ENCODE peak calls at places on chromosomes 11 and 22, in six cellular contexts. E is NCI-H2171, M is upper lobe of right lung, R is anterior cingulate cortex, L is bronchial epithelial cell, C is transverse colon. G is an unnamed sample.

GRCh38 chr11:102367364-102367763 is 20.4 kb downstream of the BIRC2 start:
- DNase-seq in E (no peak), M (no peak), R (no peak), L (peak), C (no peak), G (no peak)

GRCh38 chr11:120184371-120184945 is 26.4 kb upstream of the OAF start:
- DNase-seq in E (no peak), M (peak), R (no peak), L (no peak), C (no peak), G (no peak)

GRCh38 chr11:134055029-134055428 is 13.8 kb upstream of the JAM3 start:
- DNase-seq in E (no peak), M (peak), R (no peak), L (no peak), C (no peak), G (no peak)

GRCh38 chr11:4025957-4026324 is 68.7 kb upstream of the RRM1 start:
- DNase-seq in E (no peak), M (no peak), R (no peak), L (no peak), C (no peak), G (no peak)

GRCh38 chr11:63520606-63521170 is 14.8 kb downstream of the LGALS12 start:
- DNase-seq in E (no peak), M (no peak), R (no peak), L (no peak), C (no peak), G (no peak)

GRCh38 chr11:21892696-21893095 is 300.2 kb upstream of the ANO5 start:
- DNase-seq in E (no peak), M (no peak), R (no peak), L (no peak), C (no peak), G (no peak)

GRCh38 chr22:36860821-36861659 is at the start of gene NCF4:
- DNase-seq in E (no peak), M (peak), R (no peak), L (no peak), C (peak), G (no peak)

GRCh38 chr11:12329797-12330196 is 47.6 kb upstream of the PARVA start:
- DNase-seq in E (no peak), M (no peak), R (no peak), L (no peak), C (no peak), G (no peak)

GRCh38 chr22:46732513-46732912 is 5.5 kb downstream of the CERK start:
- DNase-seq in E (no peak), M (no peak), R (no peak), L (no peak), C (no peak), G (no peak)

GRCh38 chr22:48391171-48391711 is 1436.4 kb downstream of the BRD1 start:
- DNase-seq in E (no peak), M (no peak), R (peak), L (no peak), C (no peak), G (no peak)

GRCh38 chr11:93085097-93085496 is 112.7 kb downstream of the SLC36A4 start:
- DNase-seq in E (no peak), M (no peak), R (no peak), L (no peak), C (no peak), G (no peak)

GRCh38 chr11:109512680-109513079 is 90.7 kb downstream of the C11orf87 start:
- DNase-seq in E (no peak), M (no peak), R (no peak), L (no peak), C (no peak), G (no peak)

GRCh38 chr11:120186408-120186798 is 24.4 kb upstream of the OAF start:
- DNase-seq in E (no peak), M (peak), R (no peak), L (no peak), C (no peak), G (no peak)

GRCh38 chr11:75766449-75767227 is 1.9 kb upstream of the DGAT2 start:
- DNase-seq in E (no peak), M (no peak), R (no peak), L (no peak), C (no peak), G (no peak)

GRCh38 chr11:2249191-2249916 is 21.0 kb downstream of the ASCL2 start:
- DNase-seq in E (no peak), M (no peak), R (no peak), L (no peak), C (no peak), G (no peak)

GRCh38 chr22:47032091-47032943 is 269.9 kb downstream of the TBC1D22A start:
- DNase-seq in E (no peak), M (peak), R (no peak), L (no peak), C (peak), G (no peak)

GRCh38 chr22:39381930-39382329 is 17.6 kb upstream of the TAB1 start:
- DNase-seq in E (no peak), M (no peak), R (no peak), L (no peak), C (no peak), G (no peak)

GRCh38 chr22:46274381-46274780 is 6.6 kb downstream of the TTC38 start:
- DNase-seq in E (no peak), M (no peak), R (no peak), L (no peak), C (no peak), G (no peak)

GRCh38 chr22:33909075-33909458 is 11.2 kb downstream of the LARGE1 start:
- DNase-seq in E (no peak), M (no peak), R (no peak), L (no peak), C (peak), G (no peak)

GRCh38 chr22:24948356-24949202 is 2.1 kb upstream of the LHFPL7 start:
- DNase-seq in E (no peak), M (no peak), R (no peak), L (no peak), C (no peak), G (no peak)

GRCh38 chr11:134654161-134654915 is 242.3 kb upstream of the B3GAT1 start:
- DNase-seq in E (no peak), M (peak), R (no peak), L (no peak), C (no peak), G (no peak)

G was measured in glutamatergic neuron.